ENCODE peak calls at places on chromosomes 4 and X, in four cellular contexts. E, O, X and H are unnamed samples.

GRCh38 chr4:166134285-166134684 is 261.2 kb downstream of the TLL1 start:
- DNase-seq in E (no peak), O (no peak), X (no peak), H (no peak)

GRCh38 chr4:179671609-179672008 is 2229.4 kb upstream of the AGA start:
- DNase-seq in E (no peak), O (no peak), X (no peak), H (peak; percentile 9)

GRCh38 chr4:128277856-128278255 is 9.8 kb downstream of the PGRMC2 start:
- DNase-seq in E (no peak), O (no peak), X (no peak), H (no peak)

GRCh38 chrX:110734894-110735541 is 60.6 kb downstream of the CHRDL1 start:
- DNase-seq in E (no peak), O (no peak), X (no peak), H (peak; percentile 2)

GRCh38 chr4:82715731-82716617 is 82.6 kb downstream of the SCD5 start:
- DNase-seq in E (no peak), O (no peak), X (no peak), H (peak; percentile 14)

GRCh38 chr4:90207887-90208454 is 80.8 kb downstream of the CCSER1 start:
- DNase-seq in E (no peak), O (no peak), X (no peak), H (no peak)

GRCh38 chrX:16476009-16476408 is 173.9 kb upstream of the S100G start:
- DNase-seq in E (no peak), O (no peak), X (no peak), H (no peak)

GRCh38 chrX:45806410-45807121 is 605.9 kb upstream of the DIPK2B start:
- DNase-seq in E (peak; percentile 40), O (no peak), X (no peak), H (no peak)

GRCh38 chr4:60648774-60649173 is 551.4 kb upstream of the ADGRL3 start:
- DNase-seq in E (no peak), O (no peak), X (no peak), H (no peak)

GRCh38 chrX:122582280-122582679 is 601.8 kb upstream of the GRIA3 start:
- DNase-seq in E (no peak), O (no peak), X (no peak), H (no peak)

GRCh38 chrX:137848291-137848905 is 282.5 kb downstream of the ZIC3 start:
- DNase-seq in E (no peak), O (no peak), X (no peak), H (no peak)

GRCh38 chr4:151808120-151808529 is 47.3 kb upstream of the GATB start:
- DNase-seq in E (peak; percentile 12), O (no peak), X (no peak), H (peak; percentile 27)

GRCh38 chrX:100812216-100813158 is 7.7 kb upstream of the CSTF2 start:
- DNase-seq in E (no peak), O (no peak), X (no peak), H (no peak)

GRCh38 chr4:95124906-95125504 is 367.2 kb downstream of the BMPR1B start:
- DNase-seq in E (peak; percentile 72), O (no peak), X (no peak), H (peak; percentile 59)

GRCh38 chr4:139279723-139280620 is at the start of gene MGARP:
- DNase-seq in E (peak; percentile 51), O (peak; percentile 58), X (no peak), H (no peak)

GRCh38 chr4:66340286-66340893 is 670.1 kb upstream of the EPHA5 start:
- DNase-seq in E (no peak), O (no peak), X (no peak), H (no peak)

GRCh38 chr4:128483816-128484215 is 196.2 kb upstream of the PGRMC2 start:
- DNase-seq in E (no peak), O (no peak), X (no peak), H (no peak)

GRCh38 chr4:90979551-90979950 is 852.4 kb downstream of the CCSER1 start:
- DNase-seq in E (no peak), O (no peak), X (no peak), H (no peak)

GRCh38 chr4:6460876-6461275 is 11.5 kb downstream of the PPP2R2C start:
- DNase-seq in E (no peak), O (no peak), X (no peak), H (no peak)

GRCh38 chrX:39815621-39816020 is 282.1 kb downstream of the BCOR start:
- DNase-seq in E (no peak), O (no peak), X (no peak), H (peak; percentile 20)

GRCh38 chr4:86924805-86925204 is 10.0 kb upstream of the AFF1 start:
- DNase-seq in E (no peak), O (no peak), X (no peak), H (peak; percentile 72)

GRCh38 chr4:7103031-7103598 is 35.3 kb upstream of the GRPEL1 start:
- DNase-seq in E (peak; percentile 87), O (peak; percentile 93), X (peak; percentile 90), H (peak; percentile 88)

GRCh38 chr4:20916106-20916505 is 215.8 kb downstream of the PACRGL start:
- DNase-seq in E (no peak), O (no peak), X (no peak), H (no peak)

GRCh38 chr4:122450847-122451246 is 5.7 kb downstream of the IL2 start:
- DNase-seq in E (peak; percentile 13), O (no peak), X (no peak), H (peak; percentile 32)

GRCh38 chr4:143482753-143483362 is 30.6 kb upstream of the SMARCA5 start:
- DNase-seq in E (peak; percentile 41), O (no peak), X (no peak), H (peak; percentile 74)

GRCh38 chrX:145817299-145817665 is 347 bp upstream of the SLITRK2 start:
- DNase-seq in E (peak; percentile 6), O (no peak), X (peak; percentile 60), H (no peak)

GRCh38 chrX:48753708-48754107 is 7.8 kb upstream of the GLOD5 start:
- DNase-seq in E (no peak), O (no peak), X (no peak), H (no peak)

GRCh38 chr4:54390670-54391069 is 161.6 kb downstream of the PDGFRA start:
- DNase-seq in E (no peak), O (no peak), X (no peak), H (no peak)

GRCh38 chrX:74431807-74432206 is 10.5 kb downstream of the SLC16A2 start:
- DNase-seq in E (no peak), O (no peak), X (no peak), H (no peak)

GRCh38 chrX:110853610-110854009 is 58.0 kb upstream of the CHRDL1 start:
- DNase-seq in E (peak; percentile 58), O (no peak), X (peak; percentile 0), H (peak; percentile 31)

GRCh38 chrX:37746268-37746931 is 33.5 kb upstream of the CYBB start:
- DNase-seq in E (no peak), O (no peak), X (no peak), H (no peak)

GRCh38 chrX:37685452-37686347 is at the start of gene XK:
- DNase-seq in E (peak; percentile 67), O (peak; percentile 65), X (peak; percentile 15), H (peak; percentile 68)

GRCh38 chrX:110045421-110045820 is 42.5 kb downstream of the TMEM164 start:
- DNase-seq in E (no peak), O (no peak), X (no peak), H (no peak)

GRCh38 chr4:39427477-39428119 is 20.9 kb downstream of the KLB start:
- DNase-seq in E (no peak), O (no peak), X (no peak), H (no peak)

GRCh38 chrX:65668362-65669310 is 1.2 kb downstream of the MSN start:
- DNase-seq in E (peak; percentile 28), O (peak; percentile 86), X (peak; percentile 30), H (no peak)

GRCh38 chr4:186551849-186552248 is 3.5 kb downstream of the MTNR1A start:
- DNase-seq in E (no peak), O (no peak), X (no peak), H (no peak)

GRCh38 chrX:43279341-43279808 is 376.7 kb upstream of the MAOA start:
- DNase-seq in E (no peak), O (no peak), X (no peak), H (no peak)

GRCh38 chr4:78057600-78058560 is 757 bp downstream of the FRAS1 start:
- DNase-seq in E (peak; percentile 66), O (peak; percentile 55), X (no peak), H (peak; percentile 68)